ENCODE peak calls at places on chromosomes 11 and 22, in nine cellular contexts. R is fibroblast of lung, G is AG04450, B is aorta, U is choroid plexus epithelial cell, H is RWPE2, N is mesendoderm, A is colonic mucosa, F is fibroblast of the aortic adventitia. I is an unnamed sample.

GRCh38 chr11:6469599-6469998 is 4.1 kb downstream of the TRIM3 start:
- DNase-seq in R (no peak), G (no peak), B (no peak), U (no peak), H (no peak), N (no peak), A (peak), F (no peak), I (no peak)

GRCh38 chr11:120031156-120031555 is 106.8 kb downstream of the TRIM29 start:
- DNase-seq in R (no peak), G (no peak), B (no peak), U (no peak), H (no peak), N (no peak), A (no peak), F (no peak), I (no peak)

GRCh38 chr11:61880050-61880449 is 11.3 kb downstream of the FADS3 start:
- DNase-seq in R (no peak), G (no peak), B (no peak), U (no peak), H (no peak), N (no peak), A (no peak), F (no peak), I (no peak)

GRCh38 chr11:125952559-125952958 is 6.7 kb downstream of the VSIG10L2 start:
- DNase-seq in R (no peak), G (no peak), B (no peak), U (no peak), H (no peak), N (no peak), A (no peak), F (no peak), I (no peak)

GRCh38 chr11:119363874-119364590 is 17.5 kb downstream of the USP2 start:
- DNase-seq in R (no peak), G (no peak), B (no peak), U (no peak), H (no peak), N (peak), A (peak), F (no peak), I (no peak)

GRCh38 chr11:123206671-123207421 is 11.8 kb upstream of the CLMP start:
- DNase-seq in R (no peak), G (no peak), B (no peak), U (no peak), H (no peak), N (peak), A (no peak), F (no peak), I (peak)

GRCh38 chr22:33438273-33438672 is 380.1 kb upstream of the SYN3 start:
- DNase-seq in R (peak), G (peak), B (no peak), U (peak), H (no peak), N (no peak), A (no peak), F (peak), I (peak)

GRCh38 chr22:31329453-31330215 is 16.5 kb downstream of the PATZ1 start:
- DNase-seq in R (no peak), G (no peak), B (no peak), U (peak), H (no peak), N (no peak), A (no peak), F (no peak), I (no peak)

GRCh38 chr11:117929568-117930207 is 486 bp upstream of the TMPRSS13 start:
- DNase-seq in R (no peak), G (no peak), B (no peak), U (no peak), H (no peak), N (peak), A (no peak), F (no peak), I (no peak)

GRCh38 chr22:37228106-37229011 is 15.7 kb downstream of the RAC2 start:
- DNase-seq in R (no peak), G (no peak), B (peak), U (peak), H (peak), N (no peak), A (no peak), F (no peak), I (no peak)

GRCh38 chr11:67267188-67268035 is 1.1 kb downstream of the GRK2 start:
- DNase-seq in R (no peak), G (no peak), B (peak), U (no peak), H (no peak), N (no peak), A (peak), F (no peak), I (no peak)

GRCh38 chr11:30172872-30173271 is 57.9 kb upstream of the FSHB start:
- DNase-seq in R (no peak), G (no peak), B (no peak), U (no peak), H (no peak), N (no peak), A (no peak), F (no peak), I (no peak)

GRCh38 chr11:128620306-128621175 is 33.2 kb upstream of the ETS1 start:
- DNase-seq in R (peak), G (no peak), B (no peak), U (no peak), H (no peak), N (no peak), A (no peak), F (no peak), I (no peak)
- H3K4me3 ChIP-seq in R (no peak), G (no peak), B (no peak), U (no peak), H (no peak), N (no peak), A (no peak), F (no peak), I (no peak)

GRCh38 chr11:35163209-35163608 is 24.2 kb downstream of the CD44 start:
- DNase-seq in R (no peak), G (no peak), B (no peak), U (no peak), H (no peak), N (no peak), A (no peak), F (no peak), I (no peak)
- H3K4me3 ChIP-seq in R (no peak), G (no peak), B (no peak), U (no peak), H (no peak), N (no peak), A (no peak), F (no peak), I (no peak)

DNA sequence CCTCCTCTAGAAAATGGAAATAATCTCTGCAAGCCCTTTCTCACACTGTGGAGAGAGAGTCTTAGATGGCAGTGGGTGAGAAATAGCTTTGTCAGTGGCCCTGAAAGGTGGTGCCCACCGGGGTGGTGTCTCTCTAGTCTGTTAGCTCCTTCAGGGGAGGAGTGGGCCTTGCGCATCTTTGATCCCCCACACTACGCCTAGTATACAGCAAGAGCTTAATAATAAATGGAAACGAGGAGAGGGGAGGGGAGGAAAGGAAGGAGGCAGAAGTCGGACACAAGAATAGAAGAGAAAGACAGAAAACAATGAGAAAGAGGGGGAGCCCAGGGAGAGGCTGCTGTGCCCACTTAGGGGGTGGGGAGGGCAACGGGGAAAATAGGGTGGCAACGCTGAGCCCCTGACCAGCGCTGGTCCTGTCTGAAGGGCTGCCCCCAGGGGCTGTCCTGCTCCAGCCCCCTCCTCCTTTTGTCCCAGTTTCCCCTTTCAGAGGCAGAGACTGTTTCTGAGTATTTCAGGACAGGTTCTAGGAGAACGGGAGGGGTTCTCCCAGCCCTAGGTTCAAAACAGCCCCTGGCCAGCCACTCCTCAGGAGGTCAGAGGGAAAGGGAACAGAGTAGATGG is 1.2 kb downstream of the ARRB1 start:
- DNase-seq in R (no peak), G (no peak), B (peak), U (no peak), H (no peak), N (no peak), A (no peak), F (no peak), I (no peak)
- H3K4me3 ChIP-seq in R (no peak), G (peak), B (no peak), U (peak), H (no peak), N (peak), A (peak), F (peak), I (peak)

GRCh38 chr11:85685131-85685819 is 720 bp downstream of the CCDC89 start:
- DNase-seq in R (peak), G (peak), B (peak), U (no peak), H (no peak), N (no peak), A (no peak), F (peak), I (peak)
- H3K4me3 ChIP-seq in R (peak), G (peak), B (peak), U (peak), H (no peak), N (no peak), A (peak), F (peak), I (peak)

GRCh38 chr22:19853879-19854777 is 546 bp downstream of the GNB1L start:
- DNase-seq in R (peak), G (no peak), B (peak), U (peak), H (no peak), N (peak), A (peak), F (no peak), I (no peak)

GRCh38 chr22:19854778-19855503 is at the start of the genes GNB1L and RTL10:
- DNase-seq in R (peak), G (peak), B (peak), U (peak), H (peak), N (peak), A (peak), F (peak), I (peak)

GRCh38 chr22:19851291-19852176 is 3.1 kb downstream of the GNB1L start:
- DNase-seq in R (no peak), G (no peak), B (no peak), U (no peak), H (no peak), N (no peak), A (peak), F (no peak), I (no peak)

GRCh38 chr22:19852177-19852781 is 2.4 kb downstream of the GNB1L start:
- DNase-seq in R (no peak), G (no peak), B (peak), U (no peak), H (peak), N (no peak), A (no peak), F (no peak), I (no peak)

DNA sequence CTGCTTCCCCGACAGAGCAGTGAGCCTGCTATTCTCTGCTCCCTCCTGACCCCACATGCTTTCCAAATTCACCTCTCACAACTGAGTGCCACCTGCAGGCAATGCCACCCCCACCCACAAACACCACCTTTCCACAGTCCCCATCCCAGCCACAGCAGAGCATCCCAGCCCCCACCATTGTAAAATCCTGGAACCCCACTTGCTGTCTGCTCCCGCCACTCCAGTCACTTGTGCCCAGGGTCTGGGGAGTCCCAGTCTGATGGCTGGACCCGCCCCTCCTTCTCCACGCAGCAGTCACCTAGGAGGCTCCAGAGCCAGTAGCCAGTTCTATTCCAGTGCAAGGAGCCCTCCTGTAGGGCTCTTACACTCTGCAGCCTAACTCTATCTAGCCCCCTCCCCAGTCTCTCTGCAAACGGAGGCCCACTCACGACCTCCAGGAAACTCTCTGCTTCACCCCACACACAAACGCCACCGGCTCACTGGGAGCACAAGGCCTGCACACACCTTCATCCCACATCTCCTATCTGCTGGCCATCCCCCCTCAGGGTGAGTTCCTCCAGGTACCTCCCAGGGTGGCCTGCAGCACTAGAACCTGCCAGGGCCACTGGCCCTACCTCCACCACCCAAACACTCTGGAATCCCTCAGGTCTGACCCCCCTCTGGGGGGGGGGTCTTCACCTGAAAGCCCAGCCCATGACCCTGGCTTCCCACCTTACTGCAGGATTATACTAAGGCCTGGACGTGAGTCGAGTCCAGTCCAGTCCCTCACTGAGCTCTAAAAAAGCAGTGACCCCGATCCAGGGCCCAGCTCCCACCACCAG is 1.4 kb downstream of the GNB1L start:
- DNase-seq in R (no peak), G (no peak), B (no peak), U (no peak), H (no peak), N (no peak), A (peak), F (no peak), I (no peak)
- H3K4me3 ChIP-seq in R (peak), G (peak), B (peak), U (peak), H (peak), N (peak), A (peak), F (peak), I (peak)

DNA sequence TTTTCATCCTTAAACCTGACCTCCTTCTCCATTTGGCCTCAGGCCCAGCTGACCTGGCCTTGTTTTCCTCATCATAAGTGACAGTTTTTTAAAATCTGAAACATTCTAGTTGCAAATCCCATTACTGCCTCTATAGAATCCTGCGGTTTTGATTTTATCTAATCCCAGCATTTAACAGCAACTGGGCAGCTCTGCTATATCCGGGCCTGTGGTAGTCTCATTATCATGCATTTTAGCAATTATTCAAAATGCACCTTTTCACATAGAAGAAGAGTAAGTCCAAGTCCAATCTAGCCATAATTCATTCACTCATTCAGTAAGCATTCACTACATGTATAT is 28.6 kb upstream of the BIRC3 start:
- DNase-seq in R (no peak), G (no peak), B (no peak), U (no peak), H (no peak), N (no peak), A (no peak), F (no peak), I (no peak)
- H3K4me3 ChIP-seq in R (no peak), G (no peak), B (no peak), U (no peak), H (no peak), N (no peak), A (no peak), F (no peak), I (no peak)

GRCh38 chr11:111977141-111978027 is 40.2 kb downstream of the DIXDC1 start:
- DNase-seq in R (no peak), G (no peak), B (peak), U (peak), H (no peak), N (peak), A (peak), F (no peak), I (peak)

GRCh38 chr11:111976119-111976518 is 39.0 kb downstream of the DIXDC1 start:
- DNase-seq in R (no peak), G (no peak), B (no peak), U (no peak), H (no peak), N (no peak), A (no peak), F (no peak), I (no peak)

GRCh38 chr11:111980062-111980461 is 42.9 kb downstream of the DIXDC1 start:
- DNase-seq in R (no peak), G (no peak), B (no peak), U (no peak), H (no peak), N (no peak), A (no peak), F (no peak), I (no peak)

GRCh38 chr11:111976614-111977140 is 39.5 kb downstream of the DIXDC1 start:
- DNase-seq in R (no peak), G (no peak), B (peak), U (peak), H (no peak), N (peak), A (no peak), F (no peak), I (no peak)

GRCh38 chr11:111978028-111978771 is 41.1 kb downstream of the DIXDC1 start:
- DNase-seq in R (peak), G (peak), B (peak), U (peak), H (no peak), N (peak), A (peak), F (peak), I (peak)
- H3K4me3 ChIP-seq in R (peak), G (peak), B (peak), U (peak), H (peak), N (no peak), A (peak), F (peak), I (peak)

GRCh38 chr11:2383823-2384722 is 7.0 kb downstream of the CD81 start:
- DNase-seq in R (no peak), G (no peak), B (no peak), U (no peak), H (no peak), N (no peak), A (peak), F (no peak), I (peak)
- H3K4me3 ChIP-seq in R (no peak), G (no peak), B (no peak), U (no peak), H (no peak), N (no peak), A (no peak), F (no peak), I (no peak)

GRCh38 chr11:57421066-57421465 is 5.9 kb downstream of the SLC43A3 start:
- DNase-seq in R (no peak), G (no peak), B (no peak), U (no peak), H (no peak), N (no peak), A (no peak), F (no peak), I (no peak)
- H3K4me3 ChIP-seq in R (no peak), G (no peak), B (no peak), U (no peak), H (no peak), N (no peak), A (no peak), F (no peak), I (no peak)